ENCODE peak calls at places on chromosome 5, in four cellular contexts. Y is HCT116, S is SK-N-SH, A is K562. N is an unnamed sample.

GRCh38 chr5:143154495-143155375 is 248.8 kb downstream of the NR3C1 start:
- DNase-seq in Y (no peak), S (no peak), A (no peak), N (no peak)

GRCh38 chr5:75510836-75511434 is 494 bp downstream of the CERT1 start:
- DNase-seq in Y (no peak), S (peak), A (no peak), N (peak)

GRCh38 chr5:73638344-73639095 is 12.5 kb downstream of the ARHGEF28 start:
- DNase-seq in Y (no peak), S (no peak), A (no peak), N (no peak)

GRCh38 chr5:149268928-149269557 is 2.6 kb upstream of the AFAP1L1 start:
- DNase-seq in Y (peak), S (peak), A (peak), N (peak)

GRCh38 chr5:142777858-142778257 is 7.7 kb downstream of the ARHGAP26 start:
- DNase-seq in Y (no peak), S (no peak), A (no peak), N (no peak)

GRCh38 chr5:27403248-27403882 is 365.0 kb upstream of the CDH9 start:
- DNase-seq in Y (no peak), S (no peak), A (no peak), N (no peak)

GRCh38 chr5:129361441-129362025 is 98.6 kb upstream of the ADAMTS19 start:
- DNase-seq in Y (peak), S (no peak), A (no peak), N (no peak)

GRCh38 chr5:83368317-83368716 is 103.2 kb upstream of the VCAN start:
- DNase-seq in Y (peak), S (no peak), A (no peak), N (no peak)

DNA sequence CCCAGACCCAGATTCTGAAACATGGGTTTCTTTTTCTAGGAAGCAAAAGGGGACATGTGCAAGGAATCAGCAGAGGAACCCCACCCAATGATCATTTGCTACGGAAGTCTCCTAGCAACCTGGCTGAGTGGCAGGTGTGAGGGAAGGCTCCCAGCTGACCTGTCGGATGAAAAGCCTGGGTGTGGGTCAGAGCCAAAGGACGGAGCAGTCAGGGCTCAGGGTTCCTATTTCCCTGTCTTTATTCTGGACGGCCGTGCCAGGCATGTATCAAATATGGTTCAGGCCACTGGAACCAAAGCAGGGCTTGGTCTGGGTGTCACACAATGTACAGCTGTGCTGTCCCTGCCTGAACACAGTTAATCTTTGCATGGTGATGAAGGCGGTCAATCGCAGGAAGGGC is 20.1 kb downstream of the STK10 start:
- DNase-seq in Y (no peak), S (no peak), A (no peak), N (no peak)
- TF ChIP-seq ELF1 in Y (no peak), S (no peak), A (no peak), N (no peak)

GRCh38 chr5:147669113-147669869 is 113.2 kb downstream of the JAKMIP2 start:
- DNase-seq in Y (no peak), S (peak), A (no peak), N (no peak)

GRCh38 chr5:147671365-147671764 is 111.2 kb downstream of the JAKMIP2 start:
- DNase-seq in Y (no peak), S (no peak), A (no peak), N (peak)

GRCh38 chr5:147675168-147675567 is 107.4 kb downstream of the JAKMIP2 start:
- DNase-seq in Y (no peak), S (no peak), A (no peak), N (peak)

GRCh38 chr5:147670815-147671214 is 111.7 kb downstream of the JAKMIP2 start:
- DNase-seq in Y (no peak), S (no peak), A (no peak), N (no peak)

GRCh38 chr5:147673276-147673675 is 109.3 kb downstream of the JAKMIP2 start:
- DNase-seq in Y (no peak), S (no peak), A (no peak), N (no peak)
- TF ChIP-seq JUND in Y (no peak), S (no peak), A (no peak), N (no peak)

GRCh38 chr5:94113087-94113486 is 371.7 kb upstream of the POU5F2 start:
- DNase-seq in Y (no peak), S (no peak), A (no peak), N (peak)

GRCh38 chr5:94111209-94112004 is 370.0 kb upstream of the POU5F2 start:
- DNase-seq in Y (peak), S (peak), A (peak), N (peak)
- TF ChIP-seq REST in Y (no peak), S (peak), A (peak), N (no peak)

GRCh38 chr5:13510616-13511015 is 433.9 kb downstream of the DNAH5 start:
- DNase-seq in Y (no peak), S (no peak), A (no peak), N (peak)
- TF ChIP-seq ELF1 in Y (no peak), S (no peak), A (no peak), N (no peak)